ENCODE peak calls at places on chromosomes 7 and 10, in five cellular contexts. One of them, this sample, is unnamed.

GRCh38 chr7:30012757-30013156 is 13.7 kb downstream of the FKBP14 start:
- DNase-seq in SJSA1: no peak
- DNase-seq in HAP-1: no peak
- DNase-seq in pancreas: no peak
- DNase-seq in stomach: no peak
- DNase-seq in this sample: no peak

GRCh38 chr7:141663081-141663510 is 38.9 kb downstream of the DENND11 start:
- DNase-seq in SJSA1: no peak
- DNase-seq in HAP-1: no peak
- DNase-seq in stomach: peak; percentile 69
- DNase-seq in pancreas: peak; percentile 29
- DNase-seq in this sample: peak; percentile 46

GRCh38 chr10:62707810-62708209 is 96.7 kb upstream of the ADO start:
- DNase-seq in pancreas: no peak
- DNase-seq in HAP-1: no peak
- DNase-seq in stomach: no peak
- DNase-seq in SJSA1: no peak
- DNase-seq in this sample: no peak

GRCh38 chr7:13352677-13353076 is 636.8 kb downstream of the ETV1 start:
- DNase-seq in SJSA1: no peak
- DNase-seq in pancreas: no peak
- DNase-seq in HAP-1: no peak
- DNase-seq in stomach: no peak
- DNase-seq in this sample: no peak

GRCh38 chr10:103818110-103818509 is 37.3 kb downstream of the SH3PXD2A start:
- DNase-seq in SJSA1: no peak
- DNase-seq in HAP-1: no peak
- DNase-seq in pancreas: no peak
- DNase-seq in stomach: no peak
- DNase-seq in this sample: peak; percentile 21

GRCh38 chr7:17406756-17407155 is 108.3 kb downstream of the AHR start:
- DNase-seq in HAP-1: no peak
- DNase-seq in stomach: no peak
- DNase-seq in pancreas: no peak
- DNase-seq in SJSA1: no peak
- DNase-seq in this sample: no peak

GRCh38 chr10:127999291-127999690 is 92.4 kb downstream of the PTPRE start:
- DNase-seq in stomach: no peak
- DNase-seq in SJSA1: no peak
- DNase-seq in HAP-1: no peak
- DNase-seq in pancreas: no peak
- DNase-seq in this sample: no peak

GRCh38 chr7:1454471-1455065 is 4.7 kb downstream of the MICALL2 start:
- DNase-seq in stomach: peak; percentile 40
- DNase-seq in pancreas: peak; percentile 41
- DNase-seq in SJSA1: no peak
- DNase-seq in HAP-1: no peak
- DNase-seq in this sample: no peak

GRCh38 chr7:44383566-44383965 is 58.2 kb upstream of the CAMK2B start:
- DNase-seq in SJSA1: peak; percentile 75
- DNase-seq in pancreas: no peak
- DNase-seq in stomach: peak; percentile 21
- DNase-seq in HAP-1: no peak
- DNase-seq in this sample: peak; percentile 45

GRCh38 chr7:87543623-87544022 is 57.1 kb downstream of the ABCB1 start:
- DNase-seq in HAP-1: no peak
- DNase-seq in pancreas: no peak
- DNase-seq in SJSA1: no peak
- DNase-seq in stomach: no peak
- DNase-seq in this sample: no peak

GRCh38 chr7:115868369-115868768 is 162.2 kb downstream of the TFEC start:
- DNase-seq in pancreas: no peak
- DNase-seq in SJSA1: no peak
- DNase-seq in stomach: no peak
- DNase-seq in HAP-1: no peak
- DNase-seq in this sample: no peak

GRCh38 chr7:151051108-151051507 is 2.8 kb downstream of the ASIC3 start:
- DNase-seq in pancreas: no peak
- DNase-seq in SJSA1: no peak
- DNase-seq in stomach: peak; percentile 59
- DNase-seq in HAP-1: no peak
- DNase-seq in this sample: no peak

GRCh38 chr10:110615057-110615630 is 29.0 kb upstream of the RBM20 start:
- DNase-seq in pancreas: no peak
- DNase-seq in HAP-1: no peak
- DNase-seq in SJSA1: no peak
- DNase-seq in stomach: no peak
- DNase-seq in this sample: no peak

GRCh38 chr10:126502481-126502880 is 114.2 kb upstream of the ADAM12 start:
- DNase-seq in pancreas: no peak
- DNase-seq in HAP-1: no peak
- DNase-seq in stomach: no peak
- DNase-seq in SJSA1: no peak
- DNase-seq in this sample: no peak

GRCh38 chr10:60089095-60089494 is 182.7 kb upstream of the CCDC6 start:
- DNase-seq in HAP-1: no peak
- DNase-seq in pancreas: no peak
- DNase-seq in SJSA1: no peak
- DNase-seq in stomach: no peak
- DNase-seq in this sample: no peak

GRCh38 chr10:120606051-120606764 is 149.2 kb downstream of the PLPP4 start:
- DNase-seq in stomach: no peak
- DNase-seq in pancreas: no peak
- DNase-seq in SJSA1: no peak
- DNase-seq in HAP-1: no peak
- DNase-seq in this sample: no peak

GRCh38 chr7:50832744-50833143 is 50.0 kb upstream of the GRB10 start:
- DNase-seq in HAP-1: no peak
- DNase-seq in stomach: no peak
- DNase-seq in SJSA1: no peak
- DNase-seq in pancreas: no peak
- DNase-seq in this sample: no peak

GRCh38 chr7:12638851-12639467 is 48.5 kb upstream of the ARL4A start:
- DNase-seq in pancreas: no peak
- DNase-seq in HAP-1: no peak
- DNase-seq in SJSA1: no peak
- DNase-seq in stomach: no peak
- DNase-seq in this sample: no peak

GRCh38 chr10:30755474-30755873 is 125.9 kb upstream of the LYZL2 start:
- DNase-seq in stomach: no peak
- DNase-seq in SJSA1: no peak
- DNase-seq in pancreas: no peak
- DNase-seq in HAP-1: no peak
- DNase-seq in this sample: no peak

GRCh38 chr10:116017405-116017804 is 255.6 kb downstream of the GFRA1 start:
- DNase-seq in HAP-1: no peak
- DNase-seq in pancreas: no peak
- DNase-seq in SJSA1: no peak
- DNase-seq in stomach: no peak
- DNase-seq in this sample: no peak

GRCh38 chr10:104795411-104795810 is 154.3 kb downstream of the SORCS3 start:
- DNase-seq in stomach: no peak
- DNase-seq in pancreas: no peak
- DNase-seq in SJSA1: no peak
- DNase-seq in HAP-1: no peak
- DNase-seq in this sample: no peak

GRCh38 chr7:31948041-31948440 is 122.2 kb downstream of the PDE1C start:
- DNase-seq in SJSA1: no peak
- DNase-seq in HAP-1: no peak
- DNase-seq in pancreas: no peak
- DNase-seq in stomach: no peak
- DNase-seq in this sample: no peak

GRCh38 chr10:99872367-99873162 is 90.1 kb downstream of the ABCC2 start:
- DNase-seq in HAP-1: no peak
- DNase-seq in pancreas: no peak
- DNase-seq in SJSA1: no peak
- DNase-seq in stomach: no peak
- DNase-seq in this sample: no peak

GRCh38 chr10:25713894-25714240 is 220.2 kb upstream of the MYO3A start:
- DNase-seq in stomach: no peak
- DNase-seq in HAP-1: no peak
- DNase-seq in SJSA1: peak; percentile 65
- DNase-seq in pancreas: no peak
- DNase-seq in this sample: no peak

GRCh38 chr7:101255841-101256240 is 11.0 kb upstream of the FIS1 start:
- DNase-seq in pancreas: no peak
- DNase-seq in SJSA1: no peak
- DNase-seq in stomach: no peak
- DNase-seq in HAP-1: no peak
- DNase-seq in this sample: no peak

DNA sequence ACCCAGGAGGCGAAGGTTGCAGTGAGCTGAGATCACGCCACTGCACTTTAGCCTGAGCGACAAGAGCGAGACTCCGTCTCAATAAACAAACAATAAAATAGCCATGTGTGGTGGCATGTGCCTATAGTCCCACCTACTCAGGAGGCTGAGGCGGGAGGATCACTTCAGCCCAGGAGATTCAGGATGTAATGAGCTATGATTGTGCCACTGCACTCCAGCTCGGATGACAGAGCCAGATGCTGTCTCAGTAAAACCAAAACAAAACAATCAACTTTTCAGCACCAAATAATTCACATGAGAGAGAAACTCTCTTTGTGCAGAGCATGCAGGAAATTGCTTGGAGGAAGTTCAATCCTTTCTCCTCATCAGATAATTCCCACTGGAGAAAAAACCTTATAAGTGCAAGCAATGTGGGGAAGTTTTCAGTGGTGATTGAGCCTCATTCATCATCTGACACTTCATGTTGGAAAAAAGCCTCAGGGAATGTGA is 13.4 kb upstream of the FIS1 start:
- DNase-seq in HAP-1: no peak
- DNase-seq in pancreas: no peak
- DNase-seq in stomach: no peak
- DNase-seq in SJSA1: no peak
- DNase-seq in this sample: no peak
- H3K27me3 ChIP-seq in HAP-1: no peaks in the 10 kb centered on the region
- H3K27me3 ChIP-seq in pancreas: no peaks in the 10 kb centered on the region
- H3K27me3 ChIP-seq in stomach: no peaks in the 10 kb centered on the region
- H3K27me3 ChIP-seq in SJSA1: peaks cover 22% of the 10 kb centered on the region
- H3K27me3 ChIP-seq in this sample: no peaks in the 10 kb centered on the region

GRCh38 chr7:18978108-18978495 is 139.3 kb downstream of the TWIST1 start:
- DNase-seq in pancreas: no peak
- DNase-seq in stomach: no peak
- DNase-seq in HAP-1: no peak
- DNase-seq in SJSA1: no peak
- DNase-seq in this sample: no peak
- H3K4me3 ChIP-seq in pancreas: no peak overlapping the region
- H3K4me3 ChIP-seq in stomach: no peak overlapping the region
- H3K4me3 ChIP-seq in HAP-1: no peak overlapping the region
- H3K4me3 ChIP-seq in SJSA1: no peak overlapping the region
- H3K4me3 ChIP-seq in this sample: no peak overlapping the region

DNA sequence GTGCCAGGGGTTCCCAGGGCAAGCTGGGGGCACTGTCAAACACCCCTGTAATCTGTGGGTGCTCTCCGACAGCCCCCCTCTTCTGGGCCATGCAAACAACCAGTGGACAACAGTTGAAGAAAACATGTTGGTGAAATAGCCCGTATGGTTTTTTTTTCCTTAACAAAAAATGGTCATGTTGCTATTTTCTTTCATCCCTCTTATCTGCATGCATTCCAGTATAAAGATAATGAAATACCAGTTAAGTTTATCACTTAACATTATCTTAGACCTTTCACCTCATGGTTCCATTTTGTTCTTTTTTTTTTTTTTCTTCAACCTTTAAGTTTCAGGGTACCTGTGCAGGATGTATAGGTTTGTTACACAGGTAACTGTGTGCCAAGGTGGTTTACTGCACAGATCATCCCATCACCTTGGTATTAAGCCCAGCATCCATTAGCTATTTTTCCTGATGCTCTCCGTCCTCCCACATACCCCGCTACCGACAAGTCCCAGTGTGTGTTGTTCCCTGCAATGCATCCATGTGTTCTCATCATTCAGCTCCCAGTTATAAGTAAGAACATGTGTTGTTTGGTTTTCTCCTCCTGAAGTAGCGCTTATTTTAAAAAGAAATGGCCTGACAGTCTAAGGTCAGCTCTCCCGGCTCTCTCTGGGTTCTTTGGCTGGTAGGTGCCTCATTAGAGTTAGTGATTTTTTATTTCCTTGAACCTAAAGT is 110.1 kb downstream of the NRP1 start:
- DNase-seq in SJSA1: no peak
- DNase-seq in stomach: no peak
- DNase-seq in HAP-1: no peak
- DNase-seq in pancreas: no peak
- DNase-seq in this sample: no peak
- H3K4me1 ChIP-seq in SJSA1: peaks cover 14% of the 10 kb centered on the region
- H3K4me1 ChIP-seq in stomach: no peaks in the 10 kb centered on the region
- H3K4me1 ChIP-seq in HAP-1: no peaks in the 10 kb centered on the region
- H3K4me1 ChIP-seq in pancreas: no peaks in the 10 kb centered on the region
- H3K4me1 ChIP-seq in this sample: peaks cover 6% of the 10 kb centered on the region

GRCh38 chr7:27185013-27185707 is at the start of gene HOXA11:
- DNase-seq in HAP-1: peak; percentile 87
- DNase-seq in stomach: peak; percentile 22
- DNase-seq in SJSA1: peak; percentile 79
- DNase-seq in pancreas: peak; percentile 13
- DNase-seq in this sample: peak; percentile 77
- H3K27me3 ChIP-seq in HAP-1: no peaks in the 10 kb centered on the region
- H3K27me3 ChIP-seq in stomach: peaks cover 95% of the 10 kb centered on the region
- H3K27me3 ChIP-seq in SJSA1: no peaks in the 10 kb centered on the region
- H3K27me3 ChIP-seq in pancreas: peaks cover 34% of the 10 kb centered on the region
- H3K27me3 ChIP-seq in this sample: no peaks in the 10 kb centered on the region